ENCODE peak calls at places on chromosomes 5 and 9, in ten cellular contexts. One of them, this sample, is unnamed. For H3K9me3 and H3K36me3, the result is how much of the 10 kb centered on the place peaks cover.

GRCh38 chr9:111696796-111697195 is 35.4 kb downstream of the GNG10 start:
- ATAC-seq in aorta: no peak
- ATAC-seq in psoas muscle: no peak
- ATAC-seq in lower lobe of right lung: peak
- ATAC-seq in K562: no peak
- ATAC-seq in left lung: peak
- ATAC-seq in Panc1: no peak
- ATAC-seq in upper lobe of left lung: no peak
- ATAC-seq in pancreas: no peak
- ATAC-seq in RWPE2: no peak
- ATAC-seq in this sample: no peak

GRCh38 chr9:89755835-89756234 is 151.0 kb downstream of the GADD45G start:
- ATAC-seq in psoas muscle: no peak
- ATAC-seq in left lung: no peak
- ATAC-seq in aorta: no peak
- ATAC-seq in upper lobe of left lung: no peak
- ATAC-seq in pancreas: peak
- ATAC-seq in lower lobe of right lung: no peak
- ATAC-seq in K562: no peak
- ATAC-seq in RWPE2: peak
- ATAC-seq in Panc1: no peak
- ATAC-seq in this sample: peak

GRCh38 chr5:157772077-157772613 is 28.6 kb downstream of the LSM11 start:
- ATAC-seq in lower lobe of right lung: no peak
- ATAC-seq in RWPE2: no peak
- ATAC-seq in left lung: no peak
- ATAC-seq in pancreas: no peak
- ATAC-seq in aorta: no peak
- ATAC-seq in K562: peak
- ATAC-seq in Panc1: no peak
- ATAC-seq in upper lobe of left lung: no peak
- ATAC-seq in psoas muscle: no peak
- ATAC-seq in this sample: no peak

GRCh38 chr9:4671737-4672136 is 5.5 kb upstream of the SPATA6L start:
- ATAC-seq in RWPE2: no peak
- ATAC-seq in K562: no peak
- ATAC-seq in Panc1: no peak
- ATAC-seq in left lung: no peak
- ATAC-seq in lower lobe of right lung: no peak
- ATAC-seq in pancreas: no peak
- ATAC-seq in upper lobe of left lung: no peak
- ATAC-seq in aorta: no peak
- ATAC-seq in psoas muscle: no peak
- ATAC-seq in this sample: no peak

GRCh38 chr9:93945400-93946337 is 9.5 kb downstream of the BARX1 start:
- ATAC-seq in K562: no peak
- ATAC-seq in aorta: no peak
- ATAC-seq in RWPE2: no peak
- ATAC-seq in upper lobe of left lung: peak
- ATAC-seq in psoas muscle: no peak
- ATAC-seq in left lung: peak
- ATAC-seq in pancreas: peak
- ATAC-seq in lower lobe of right lung: peak
- ATAC-seq in Panc1: peak
- ATAC-seq in this sample: no peak

GRCh38 chr5:171693397-171693796 is 92.2 kb upstream of the SMIM23 start:
- ATAC-seq in psoas muscle: no peak
- ATAC-seq in left lung: no peak
- ATAC-seq in aorta: no peak
- ATAC-seq in RWPE2: peak
- ATAC-seq in Panc1: peak
- ATAC-seq in lower lobe of right lung: no peak
- ATAC-seq in upper lobe of left lung: no peak
- ATAC-seq in K562: no peak
- ATAC-seq in pancreas: no peak
- ATAC-seq in this sample: no peak

GRCh38 chr9:70069734-70070133 is 26.1 kb downstream of the MAMDC2 start:
- ATAC-seq in psoas muscle: no peak
- ATAC-seq in RWPE2: no peak
- ATAC-seq in upper lobe of left lung: no peak
- ATAC-seq in pancreas: no peak
- ATAC-seq in aorta: peak
- ATAC-seq in K562: no peak
- ATAC-seq in left lung: no peak
- ATAC-seq in Panc1: no peak
- ATAC-seq in lower lobe of right lung: no peak
- ATAC-seq in this sample: peak

GRCh38 chr9:131407717-131408195 is 13.9 kb downstream of the PRRC2B start:
- ATAC-seq in Panc1: peak
- ATAC-seq in psoas muscle: no peak
- ATAC-seq in pancreas: peak
- ATAC-seq in upper lobe of left lung: peak
- ATAC-seq in lower lobe of right lung: peak
- ATAC-seq in K562: peak
- ATAC-seq in left lung: peak
- ATAC-seq in aorta: no peak
- ATAC-seq in RWPE2: peak
- ATAC-seq in this sample: peak

GRCh38 chr5:171667341-171668096 is 118.1 kb upstream of the SMIM23 start:
- ATAC-seq in RWPE2: peak
- ATAC-seq in upper lobe of left lung: peak
- ATAC-seq in left lung: peak
- ATAC-seq in Panc1: no peak
- ATAC-seq in pancreas: peak
- ATAC-seq in psoas muscle: no peak
- ATAC-seq in lower lobe of right lung: peak
- ATAC-seq in K562: no peak
- ATAC-seq in aorta: peak
- ATAC-seq in this sample: peak

GRCh38 chr9:87089963-87090362 is 142.7 kb upstream of the GAS1 start:
- ATAC-seq in psoas muscle: no peak
- ATAC-seq in upper lobe of left lung: peak
- ATAC-seq in lower lobe of right lung: no peak
- ATAC-seq in pancreas: no peak
- ATAC-seq in Panc1: no peak
- ATAC-seq in K562: no peak
- ATAC-seq in aorta: peak
- ATAC-seq in RWPE2: no peak
- ATAC-seq in left lung: no peak
- ATAC-seq in this sample: no peak

GRCh38 chr9:70607926-70608325 is 193.5 kb upstream of the KLF9 start:
- ATAC-seq in aorta: no peak
- ATAC-seq in psoas muscle: no peak
- ATAC-seq in left lung: peak
- ATAC-seq in RWPE2: no peak
- ATAC-seq in Panc1: no peak
- ATAC-seq in upper lobe of left lung: peak
- ATAC-seq in lower lobe of right lung: no peak
- ATAC-seq in K562: peak
- ATAC-seq in pancreas: no peak
- ATAC-seq in this sample: no peak

GRCh38 chr5:14277407-14278320 is 134.5 kb downstream of the TRIO start:
- ATAC-seq in RWPE2: peak
- ATAC-seq in Panc1: peak
- ATAC-seq in K562: peak
- ATAC-seq in aorta: no peak
- ATAC-seq in left lung: no peak
- ATAC-seq in lower lobe of right lung: no peak
- ATAC-seq in psoas muscle: peak
- ATAC-seq in upper lobe of left lung: no peak
- ATAC-seq in pancreas: no peak
- ATAC-seq in this sample: no peak

GRCh38 chr9:114674076-114674797 is 7.8 kb downstream of the TEX48 start:
- ATAC-seq in lower lobe of right lung: no peak
- ATAC-seq in upper lobe of left lung: no peak
- ATAC-seq in aorta: no peak
- ATAC-seq in left lung: no peak
- ATAC-seq in Panc1: no peak
- ATAC-seq in RWPE2: no peak
- ATAC-seq in pancreas: no peak
- ATAC-seq in psoas muscle: no peak
- ATAC-seq in K562: no peak
- ATAC-seq in this sample: no peak

GRCh38 chr5:51651889-51652288 is 268.6 kb downstream of the ISL1 start:
- ATAC-seq in RWPE2: peak
- ATAC-seq in pancreas: no peak
- ATAC-seq in upper lobe of left lung: no peak
- ATAC-seq in K562: no peak
- ATAC-seq in aorta: no peak
- ATAC-seq in psoas muscle: no peak
- ATAC-seq in left lung: no peak
- ATAC-seq in lower lobe of right lung: no peak
- ATAC-seq in Panc1: no peak
- ATAC-seq in this sample: no peak

GRCh38 chr5:43033845-43034590 is 6.1 kb downstream of the ANXA2R start:
- ATAC-seq in psoas muscle: no peak
- ATAC-seq in lower lobe of right lung: no peak
- ATAC-seq in upper lobe of left lung: no peak
- ATAC-seq in aorta: no peak
- ATAC-seq in K562: no peak
- ATAC-seq in Panc1: peak
- ATAC-seq in RWPE2: no peak
- ATAC-seq in pancreas: no peak
- ATAC-seq in left lung: no peak
- ATAC-seq in this sample: no peak

DNA sequence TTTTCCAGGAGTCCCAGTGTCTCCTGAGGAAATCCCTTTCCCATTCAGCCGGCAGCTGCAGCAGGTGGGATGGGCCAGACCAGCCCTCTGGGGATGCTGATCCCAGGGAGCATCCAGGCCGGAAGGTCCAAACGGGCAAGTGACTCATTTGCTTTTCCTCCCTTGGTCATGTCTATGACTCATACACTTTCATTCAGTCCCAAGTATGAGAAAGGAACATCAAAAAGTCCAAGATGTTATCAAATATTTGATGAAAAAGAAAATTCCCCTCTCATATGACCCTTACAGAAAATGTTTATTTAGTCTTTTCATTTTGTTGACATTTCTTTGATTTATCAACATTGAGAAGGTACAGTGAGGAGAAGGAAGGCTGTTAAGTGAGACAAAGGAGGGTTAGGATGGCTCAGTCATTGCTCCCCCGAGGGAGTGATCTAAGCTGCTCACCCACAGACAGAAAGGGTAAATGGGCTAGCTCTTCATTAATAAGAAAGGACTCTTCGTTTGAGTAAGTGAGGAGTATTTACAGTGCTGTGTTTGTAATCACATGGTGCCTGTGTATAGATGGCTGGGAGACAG is 117.6 kb upstream of the ANKRD55 start:
- ATAC-seq in psoas muscle: peak
- ATAC-seq in RWPE2: peak
- ATAC-seq in left lung: peak
- ATAC-seq in Panc1: peak
- ATAC-seq in lower lobe of right lung: peak
- ATAC-seq in aorta: peak
- ATAC-seq in pancreas: peak
- ATAC-seq in K562: no peak
- ATAC-seq in upper lobe of left lung: peak
- ATAC-seq in this sample: peak
- H3K9me3 ChIP-seq in psoas muscle: under half
- H3K9me3 ChIP-seq in RWPE2: under half
- H3K9me3 ChIP-seq in left lung: under half
- H3K9me3 ChIP-seq in Panc1: under half
- H3K9me3 ChIP-seq in lower lobe of right lung: under half
- H3K9me3 ChIP-seq in aorta: under half
- H3K9me3 ChIP-seq in pancreas: under half
- H3K9me3 ChIP-seq in K562: under half
- H3K9me3 ChIP-seq in upper lobe of left lung: under half
- H3K9me3 ChIP-seq in this sample: under half

GRCh38 chr9:128182872-128183528 is 8.4 kb downstream of the CIZ1 start:
- ATAC-seq in aorta: no peak
- ATAC-seq in RWPE2: no peak
- ATAC-seq in lower lobe of right lung: no peak
- ATAC-seq in psoas muscle: no peak
- ATAC-seq in pancreas: no peak
- ATAC-seq in K562: peak
- ATAC-seq in left lung: no peak
- ATAC-seq in upper lobe of left lung: no peak
- ATAC-seq in Panc1: peak
- ATAC-seq in this sample: no peak

GRCh38 chr9:128175743-128176142 is 15.6 kb downstream of the CIZ1 start:
- ATAC-seq in pancreas: no peak
- ATAC-seq in lower lobe of right lung: no peak
- ATAC-seq in K562: no peak
- ATAC-seq in psoas muscle: no peak
- ATAC-seq in upper lobe of left lung: no peak
- ATAC-seq in left lung: no peak
- ATAC-seq in RWPE2: no peak
- ATAC-seq in aorta: no peak
- ATAC-seq in Panc1: no peak
- ATAC-seq in this sample: no peak

GRCh38 chr9:128180001-128180400 is 11.4 kb downstream of the CIZ1 start:
- ATAC-seq in upper lobe of left lung: no peak
- ATAC-seq in pancreas: no peak
- ATAC-seq in aorta: no peak
- ATAC-seq in RWPE2: no peak
- ATAC-seq in Panc1: no peak
- ATAC-seq in left lung: no peak
- ATAC-seq in lower lobe of right lung: no peak
- ATAC-seq in psoas muscle: no peak
- ATAC-seq in K562: no peak
- ATAC-seq in this sample: no peak

GRCh38 chr9:128178806-128179431 is 12.5 kb downstream of the CIZ1 start:
- ATAC-seq in psoas muscle: no peak
- ATAC-seq in Panc1: peak
- ATAC-seq in upper lobe of left lung: no peak
- ATAC-seq in RWPE2: no peak
- ATAC-seq in lower lobe of right lung: no peak
- ATAC-seq in left lung: no peak
- ATAC-seq in K562: no peak
- ATAC-seq in aorta: no peak
- ATAC-seq in pancreas: no peak
- ATAC-seq in this sample: no peak

GRCh38 chr9:128180447-128180846 is 10.9 kb downstream of the CIZ1 start:
- ATAC-seq in lower lobe of right lung: no peak
- ATAC-seq in K562: no peak
- ATAC-seq in left lung: no peak
- ATAC-seq in aorta: no peak
- ATAC-seq in RWPE2: no peak
- ATAC-seq in Panc1: no peak
- ATAC-seq in pancreas: no peak
- ATAC-seq in upper lobe of left lung: no peak
- ATAC-seq in psoas muscle: no peak
- ATAC-seq in this sample: no peak
- H3K36me3 ChIP-seq in lower lobe of right lung: half or more
- H3K36me3 ChIP-seq in K562: half or more
- H3K36me3 ChIP-seq in left lung: half or more
- H3K36me3 ChIP-seq in aorta: under half
- H3K36me3 ChIP-seq in RWPE2: half or more
- H3K36me3 ChIP-seq in Panc1: under half
- H3K36me3 ChIP-seq in pancreas: under half
- H3K36me3 ChIP-seq in upper lobe of left lung: half or more
- H3K36me3 ChIP-seq in psoas muscle: under half
- H3K36me3 ChIP-seq in this sample: under half

GRCh38 chr9:22808876-22809275 is 362.3 kb downstream of the DMRTA1 start:
- ATAC-seq in lower lobe of right lung: no peak
- ATAC-seq in psoas muscle: no peak
- ATAC-seq in left lung: no peak
- ATAC-seq in Panc1: no peak
- ATAC-seq in pancreas: no peak
- ATAC-seq in RWPE2: no peak
- ATAC-seq in aorta: no peak
- ATAC-seq in K562: no peak
- ATAC-seq in upper lobe of left lung: no peak
- ATAC-seq in this sample: no peak
- H3K9me3 ChIP-seq in lower lobe of right lung: under half
- H3K9me3 ChIP-seq in psoas muscle: under half
- H3K9me3 ChIP-seq in left lung: under half
- H3K9me3 ChIP-seq in Panc1: under half
- H3K9me3 ChIP-seq in pancreas: under half
- H3K9me3 ChIP-seq in RWPE2: under half
- H3K9me3 ChIP-seq in aorta: under half
- H3K9me3 ChIP-seq in K562: under half
- H3K9me3 ChIP-seq in upper lobe of left lung: under half
- H3K9me3 ChIP-seq in this sample: under half

GRCh38 chr5:179824745-179825112 is 4.0 kb downstream of the SQSTM1 start:
- ATAC-seq in lower lobe of right lung: no peak
- ATAC-seq in left lung: no peak
- ATAC-seq in Panc1: no peak
- ATAC-seq in pancreas: no peak
- ATAC-seq in K562: no peak
- ATAC-seq in RWPE2: no peak
- ATAC-seq in upper lobe of left lung: no peak
- ATAC-seq in psoas muscle: no peak
- ATAC-seq in aorta: no peak
- ATAC-seq in this sample: no peak
- H3K36me3 ChIP-seq in lower lobe of right lung: half or more
- H3K36me3 ChIP-seq in left lung: half or more
- H3K36me3 ChIP-seq in Panc1: under half
- H3K36me3 ChIP-seq in pancreas: under half
- H3K36me3 ChIP-seq in K562: half or more
- H3K36me3 ChIP-seq in RWPE2: half or more
- H3K36me3 ChIP-seq in upper lobe of left lung: half or more
- H3K36me3 ChIP-seq in psoas muscle: under half
- H3K36me3 ChIP-seq in aorta: under half
- H3K36me3 ChIP-seq in this sample: half or more

This sample was measured in gastroesophageal sphincter.